ENCODE peak calls at places on chromosome 14, in ten cellular contexts. U, F, M, O, A, Y, X, J, S and V are unnamed samples.

GRCh38 chr14:92466068-92466458 is 47.5 kb upstream of the RIN3 start:
- DNase-seq in U (no peak), S (no peak), X (no peak), O (no peak), Y (no peak), M (no peak), J (no peak), F (no peak), A (no peak), V (no peak)

GRCh38 chr14:98240396-98240795 is 1031.6 kb downstream of the BCL11B start:
- DNase-seq in O (no peak), S (no peak), A (no peak), Y (no peak), X (no peak), F (no peak), J (no peak), U (no peak), M (no peak), V (no peak)

GRCh38 chr14:95507174-95507573 is 9.3 kb downstream of the SYNE3 start:
- DNase-seq in A (peak; percentile 94), J (no peak), O (no peak), F (peak; percentile 90), S (peak; percentile 53), U (peak; percentile 66), Y (no peak), X (peak; percentile 66), M (peak; percentile 96), V (no peak)

GRCh38 chr14:24426912-24427536 is 2.4 kb downstream of the CBLN3 start:
- DNase-seq in F (no peak), Y (peak; percentile 66), S (peak; percentile 65), X (no peak), U (no peak), O (peak; percentile 60), A (no peak), M (no peak), J (no peak), V (no peak)

GRCh38 chr14:65658202-65658601 is 245.7 kb downstream of the FUT8 start:
- DNase-seq in S (no peak), J (no peak), F (no peak), M (peak; percentile 72), O (no peak), A (peak; percentile 81), U (no peak), X (no peak), Y (no peak), V (no peak)

GRCh38 chr14:74326369-74327152 is 21.7 kb upstream of the VRTN start:
- DNase-seq in F (no peak), O (no peak), Y (no peak), A (no peak), X (no peak), S (no peak), J (no peak), U (no peak), M (no peak), V (no peak)

GRCh38 chr14:75401356-75401755 is 26.5 kb upstream of the JDP2 start:
- DNase-seq in F (peak; percentile 86), J (no peak), S (peak; percentile 57), Y (peak; percentile 41), O (no peak), X (peak; percentile 64), U (no peak), M (peak; percentile 79), A (peak; percentile 8), V (no peak)

GRCh38 chr14:102573591-102574046 is 18.8 kb upstream of the RCOR1 start:
- DNase-seq in X (no peak), A (no peak), U (no peak), O (no peak), S (no peak), M (no peak), F (no peak), J (no peak), Y (no peak), V (no peak)

GRCh38 chr14:52473557-52473956 is 78.7 kb downstream of the TXNDC16 start:
- DNase-seq in O (no peak), M (peak; percentile 57), Y (no peak), A (peak; percentile 51), F (no peak), X (no peak), U (no peak), J (no peak), S (no peak), V (no peak)

DNA sequence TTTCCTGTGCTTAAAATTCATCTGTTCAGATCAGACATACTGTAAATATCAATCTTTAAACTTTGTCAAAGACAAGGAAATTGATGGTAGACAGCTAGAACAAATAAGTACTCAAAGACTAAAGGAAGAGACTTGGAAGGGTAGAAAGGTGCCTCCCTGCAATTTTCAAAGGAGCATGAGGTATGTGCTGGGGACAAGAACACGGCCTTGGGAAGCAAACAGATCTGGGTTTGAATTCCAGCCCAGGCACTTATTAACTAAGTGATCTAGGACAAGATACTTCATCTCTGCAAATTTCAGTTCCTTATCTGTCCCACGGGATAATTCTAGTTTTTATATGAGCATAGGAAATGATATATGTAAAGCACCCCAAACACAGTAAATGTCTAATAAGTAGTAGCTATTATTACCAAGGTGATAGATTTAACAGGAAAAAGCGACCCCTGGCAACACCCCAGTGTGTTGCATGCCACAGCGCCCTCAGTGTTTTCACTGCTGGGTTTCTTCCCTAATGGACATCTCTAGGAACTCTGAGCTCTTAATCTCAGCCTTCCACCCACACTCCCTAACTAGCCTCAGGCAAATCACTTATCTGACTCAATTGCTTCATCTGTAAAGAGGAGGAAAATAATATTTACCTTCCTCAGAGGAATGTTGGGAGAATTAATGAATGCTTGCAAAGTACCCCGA is 44.7 kb upstream of the BMP4 start:
- DNase-seq in U (no peak), A (no peak), M (no peak), S (no peak), J (no peak), Y (no peak), F (no peak), X (no peak), O (no peak), V (no peak)
- TF ChIP-seq CTCF in U (no peak), A (no peak), M (no peak), S (no peak), J (peak; percentile 32), Y (no peak), F (no peak), X (no peak), O (no peak), V (no peak)

GRCh38 chr14:100332797-100333196 is 9.7 kb downstream of the SLC25A47 start:
- DNase-seq in U (peak; percentile 41), X (no peak), Y (no peak), F (no peak), A (no peak), S (no peak), O (no peak), M (no peak), J (no peak), V (no peak)

GRCh38 chr14:100328495-100329163 is 5.5 kb downstream of the SLC25A47 start:
- DNase-seq in U (no peak), S (peak; percentile 65), Y (peak; percentile 77), F (no peak), X (no peak), O (peak; percentile 82), J (no peak), M (no peak), A (no peak), V (no peak)

GRCh38 chr14:100330007-100330344 is 6.8 kb downstream of the SLC25A47 start:
- DNase-seq in F (no peak), M (no peak), Y (no peak), O (no peak), J (no peak), S (no peak), U (no peak), A (no peak), X (no peak), V (no peak)

GRCh38 chr14:100329233-100330006 is 6.3 kb downstream of the SLC25A47 start:
- DNase-seq in J (no peak), O (no peak), A (no peak), U (no peak), Y (no peak), S (no peak), F (no peak), M (no peak), X (no peak), V (no peak)

GRCh38 chr14:100330396-100330931 is 7.3 kb downstream of the SLC25A47 start:
- DNase-seq in F (no peak), M (no peak), Y (no peak), A (no peak), X (no peak), O (no peak), S (no peak), U (no peak), J (no peak), V (no peak)
- TF ChIP-seq CTCF in F (no peak), M (no peak), Y (no peak), A (no peak), X (no peak), O (no peak), S (no peak), U (no peak), J (no peak), V (no peak)

GRCh38 chr14:31270196-31270772 is 62.7 kb upstream of the HECTD1 start:
- DNase-seq in F (no peak), X (no peak), S (peak; percentile 17), Y (no peak), J (no peak), M (no peak), O (no peak), A (no peak), U (peak; percentile 57), V (no peak)
- TF ChIP-seq CTCF in F (peak; percentile 12), X (no peak), S (peak; percentile 14), Y (no peak), J (no peak), M (peak; percentile 34), O (no peak), A (peak; percentile 15), U (peak; percentile 53), V (no peak)

GRCh38 chr14:26187996-26188605 is 409.7 kb downstream of the NOVA1 start:
- DNase-seq in A (no peak), O (no peak), S (no peak), M (peak; percentile 7), U (no peak), Y (no peak), F (no peak), X (no peak), J (no peak), V (no peak)

GRCh38 chr14:26190644-26191043 is 407.2 kb downstream of the NOVA1 start:
- DNase-seq in U (no peak), O (no peak), F (no peak), Y (no peak), S (no peak), A (no peak), M (no peak), X (no peak), J (no peak), V (no peak)

GRCh38 chr14:26191666-26192065 is 406.2 kb downstream of the NOVA1 start:
- DNase-seq in M (no peak), U (no peak), A (no peak), X (no peak), S (no peak), J (no peak), F (no peak), Y (no peak), O (no peak), V (no peak)

GRCh38 chr14:26194816-26195215 is 403.0 kb downstream of the NOVA1 start:
- DNase-seq in J (no peak), A (no peak), M (no peak), X (no peak), U (no peak), Y (no peak), O (no peak), F (no peak), S (no peak), V (no peak)

DNA sequence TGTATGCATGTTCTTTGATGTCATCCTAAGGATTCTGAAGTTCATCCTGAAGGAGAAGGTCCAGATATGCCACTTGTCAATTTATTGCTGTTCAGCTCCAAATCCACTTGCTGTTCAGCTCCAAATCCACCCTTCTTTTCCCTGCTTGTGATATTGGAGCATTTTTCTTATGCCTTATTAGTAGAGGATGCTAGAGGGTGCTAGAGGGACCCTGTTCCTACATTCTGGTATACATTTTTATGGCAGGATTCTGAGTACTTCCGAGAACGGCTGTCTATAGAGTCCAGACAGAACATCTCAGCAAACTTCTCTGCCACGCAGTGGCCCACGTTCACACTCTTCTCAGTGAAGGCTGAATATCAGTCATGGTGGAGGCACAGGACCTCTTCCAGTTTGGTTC is 406.7 kb downstream of the NOVA1 start:
- DNase-seq in O (no peak), A (no peak), U (no peak), F (no peak), X (no peak), J (no peak), S (no peak), Y (no peak), M (no peak), V (no peak)
- TF ChIP-seq CTCF in O (no peak), A (no peak), U (no peak), F (no peak), X (no peak), J (peak; percentile 39), S (no peak), Y (no peak), M (peak; percentile 6), V (no peak)